ENCODE peak calls at places on chromosomes 4 and X, in four cellular contexts. J, H, B and G are unnamed samples.

GRCh38 chrX:18899796-18900380 is 84.0 kb downstream of the PHKA2 start:
- DNase-seq in J (no peak), H (no peak), B (no peak), G (no peak)

GRCh38 chr4:173448919-173449641 is 50.2 kb upstream of the SCRG1 start:
- DNase-seq in J (no peak), H (no peak), B (no peak), G (no peak)

GRCh38 chr4:20416800-20417199 is 165.1 kb downstream of the SLIT2 start:
- DNase-seq in J (no peak), H (no peak), B (no peak), G (no peak)

GRCh38 chrX:7316887-7317286 is 168.9 kb upstream of the PUDP start:
- DNase-seq in J (no peak), H (no peak), B (no peak), G (no peak)

GRCh38 chr4:185086053-185086452 is 57.0 kb upstream of the SLC25A4 start:
- DNase-seq in J (no peak), H (no peak), B (no peak), G (no peak)

GRCh38 chr4:2806392-2807355 is 13.8 kb downstream of the SH3BP2 start:
- DNase-seq in J (no peak), H (no peak), B (peak), G (peak)

GRCh38 chr4:131091896-131092295 is 1995.9 kb downstream of the C4orf33 start:
- DNase-seq in J (no peak), H (no peak), B (no peak), G (no peak)

GRCh38 chr4:10116625-10117423 is at the start of gene WDR1:
- DNase-seq in J (peak), H (peak), B (peak), G (peak)

GRCh38 chr4:17758459-17758858 is 23.0 kb downstream of the FAM184B start:
- DNase-seq in J (no peak), H (no peak), B (no peak), G (no peak)

GRCh38 chr4:176034498-176034897 is 31.1 kb upstream of the WDR17 start:
- DNase-seq in J (no peak), H (no peak), B (no peak), G (peak)